ENCODE peak calls at places on chromosomes 12 and 14, in six cellular contexts. One of them, this sample, is unnamed.

GRCh38 chr12:47017901-47018479 is 61.4 kb upstream of the PCED1B start:
- DNase-seq in Kasumi-1: no peak
- DNase-seq in A549: peak
- DNase-seq in tibial nerve: no peak
- DNase-seq in NCI-H774: no peak
- DNase-seq in astrocyte of the spinal cord: no peak
- DNase-seq in this sample: no peak

GRCh38 chr12:72390146-72390545 is 118.0 kb downstream of the TRHDE start:
- DNase-seq in Kasumi-1: no peak
- DNase-seq in A549: no peak
- DNase-seq in tibial nerve: no peak
- DNase-seq in NCI-H774: no peak
- DNase-seq in astrocyte of the spinal cord: no peak
- DNase-seq in this sample: no peak

GRCh38 chr12:64083285-64084210 is 138.5 kb downstream of the KICS2 start:
- DNase-seq in Kasumi-1: no peak
- DNase-seq in A549: no peak
- DNase-seq in tibial nerve: peak
- DNase-seq in NCI-H774: peak
- DNase-seq in astrocyte of the spinal cord: peak
- DNase-seq in this sample: peak

GRCh38 chr12:20194171-20194570 is 174.2 kb upstream of the PDE3A start:
- DNase-seq in Kasumi-1: no peak
- DNase-seq in A549: no peak
- DNase-seq in tibial nerve: no peak
- DNase-seq in NCI-H774: no peak
- DNase-seq in astrocyte of the spinal cord: peak
- DNase-seq in this sample: no peak

GRCh38 chr12:132428872-132429121 is 61.2 kb upstream of the FBRSL1 start:
- DNase-seq in Kasumi-1: no peak
- DNase-seq in A549: no peak
- DNase-seq in tibial nerve: no peak
- DNase-seq in NCI-H774: no peak
- DNase-seq in astrocyte of the spinal cord: no peak
- DNase-seq in this sample: no peak

GRCh38 chr12:66984962-66985361 is 284.2 kb upstream of the CAND1 start:
- DNase-seq in Kasumi-1: no peak
- DNase-seq in A549: no peak
- DNase-seq in tibial nerve: no peak
- DNase-seq in NCI-H774: no peak
- DNase-seq in astrocyte of the spinal cord: peak
- DNase-seq in this sample: no peak

GRCh38 chr14:68791078-68791983 is 1.5 kb downstream of the ZFP36L1 start:
- DNase-seq in Kasumi-1: no peak
- DNase-seq in A549: no peak
- DNase-seq in tibial nerve: no peak
- DNase-seq in NCI-H774: no peak
- DNase-seq in astrocyte of the spinal cord: peak
- DNase-seq in this sample: no peak

GRCh38 chr12:131642771-131643170 is 68.1 kb upstream of the SFSWAP start:
- DNase-seq in Kasumi-1: no peak
- DNase-seq in A549: no peak
- DNase-seq in tibial nerve: no peak
- DNase-seq in NCI-H774: no peak
- DNase-seq in astrocyte of the spinal cord: no peak
- DNase-seq in this sample: no peak

GRCh38 chr12:14836336-14837210 is 6.8 kb downstream of the ART4 start:
- DNase-seq in Kasumi-1: no peak
- DNase-seq in A549: peak
- DNase-seq in tibial nerve: no peak
- DNase-seq in NCI-H774: no peak
- DNase-seq in astrocyte of the spinal cord: peak
- DNase-seq in this sample: no peak

GRCh38 chr12:77120156-77120555 is 54.8 kb upstream of the E2F7 start:
- DNase-seq in Kasumi-1: no peak
- DNase-seq in A549: no peak
- DNase-seq in tibial nerve: no peak
- DNase-seq in NCI-H774: no peak
- DNase-seq in astrocyte of the spinal cord: peak
- DNase-seq in this sample: no peak

GRCh38 chr12:93819048-93819491 is 141.9 kb downstream of the CRADD start:
- DNase-seq in Kasumi-1: no peak
- DNase-seq in A549: no peak
- DNase-seq in tibial nerve: peak
- DNase-seq in NCI-H774: no peak
- DNase-seq in astrocyte of the spinal cord: peak
- DNase-seq in this sample: peak

GRCh38 chr12:2429032-2429431 is 365.7 kb upstream of the FKBP4 start:
- DNase-seq in Kasumi-1: no peak
- DNase-seq in A549: no peak
- DNase-seq in tibial nerve: no peak
- DNase-seq in NCI-H774: no peak
- DNase-seq in astrocyte of the spinal cord: no peak
- DNase-seq in this sample: no peak

GRCh38 chr12:124742111-124742510 is 121.6 kb downstream of the SCARB1 start:
- DNase-seq in Kasumi-1: no peak
- DNase-seq in A549: no peak
- DNase-seq in tibial nerve: no peak
- DNase-seq in NCI-H774: no peak
- DNase-seq in astrocyte of the spinal cord: no peak
- DNase-seq in this sample: no peak

GRCh38 chr12:121443193-121443829 is 43.4 kb downstream of the RNF34 start:
- DNase-seq in Kasumi-1: peak
- DNase-seq in A549: peak
- DNase-seq in tibial nerve: peak
- DNase-seq in NCI-H774: peak
- DNase-seq in astrocyte of the spinal cord: peak
- DNase-seq in this sample: peak

GRCh38 chr14:75249251-75249957 is 29.2 kb upstream of the FOS start:
- DNase-seq in Kasumi-1: peak
- DNase-seq in A549: no peak
- DNase-seq in tibial nerve: no peak
- DNase-seq in NCI-H774: peak
- DNase-seq in astrocyte of the spinal cord: peak
- DNase-seq in this sample: no peak

GRCh38 chr14:38074754-38075153 is 132.9 kb upstream of the SSTR1 start:
- DNase-seq in Kasumi-1: no peak
- DNase-seq in A549: no peak
- DNase-seq in tibial nerve: no peak
- DNase-seq in NCI-H774: no peak
- DNase-seq in astrocyte of the spinal cord: no peak
- DNase-seq in this sample: no peak

GRCh38 chr14:21109377-21110260 is 8.8 kb downstream of the TMEM253 start:
- DNase-seq in Kasumi-1: no peak
- DNase-seq in A549: no peak
- DNase-seq in tibial nerve: no peak
- DNase-seq in NCI-H774: no peak
- DNase-seq in astrocyte of the spinal cord: no peak
- DNase-seq in this sample: no peak

GRCh38 chr14:69077841-69078240 is 75.1 kb downstream of the DCAF5 start:
- DNase-seq in Kasumi-1: no peak
- DNase-seq in A549: peak
- DNase-seq in tibial nerve: no peak
- DNase-seq in NCI-H774: no peak
- DNase-seq in astrocyte of the spinal cord: peak
- DNase-seq in this sample: no peak

GRCh38 chr14:69043007-69043444 is 63.9 kb upstream of the ACTN1 start:
- DNase-seq in Kasumi-1: peak
- DNase-seq in A549: no peak
- DNase-seq in tibial nerve: no peak
- DNase-seq in NCI-H774: no peak
- DNase-seq in astrocyte of the spinal cord: no peak
- DNase-seq in this sample: peak

GRCh38 chr14:76761198-76761848 is at the start of gene VASH1:
- DNase-seq in Kasumi-1: peak
- DNase-seq in A549: peak
- DNase-seq in tibial nerve: no peak
- DNase-seq in NCI-H774: peak
- DNase-seq in astrocyte of the spinal cord: peak
- DNase-seq in this sample: peak

GRCh38 chr12:44716681-44717080 is 159.4 kb downstream of the NELL2 start:
- DNase-seq in Kasumi-1: no peak
- DNase-seq in A549: no peak
- DNase-seq in tibial nerve: no peak
- DNase-seq in NCI-H774: no peak
- DNase-seq in astrocyte of the spinal cord: no peak
- DNase-seq in this sample: no peak

GRCh38 chr14:106417224-106418049 is 891.1 kb downstream of the TMEM121 start:
- DNase-seq in Kasumi-1: no peak
- DNase-seq in A549: no peak
- DNase-seq in tibial nerve: peak
- DNase-seq in NCI-H774: no peak
- DNase-seq in astrocyte of the spinal cord: no peak
- DNase-seq in this sample: peak

GRCh38 chr12:14700935-14701334 is 4.5 kb upstream of the GUCY2C start:
- DNase-seq in Kasumi-1: no peak
- DNase-seq in A549: no peak
- DNase-seq in tibial nerve: no peak
- DNase-seq in NCI-H774: no peak
- DNase-seq in astrocyte of the spinal cord: no peak
- DNase-seq in this sample: no peak

GRCh38 chr12:88577537-88577936 is 2.7 kb downstream of the KITLG start:
- DNase-seq in Kasumi-1: peak
- DNase-seq in A549: peak
- DNase-seq in tibial nerve: no peak
- DNase-seq in NCI-H774: peak
- DNase-seq in astrocyte of the spinal cord: peak
- DNase-seq in this sample: no peak

GRCh38 chr12:13135336-13136178 is 32.1 kb upstream of the GSG1 start:
- DNase-seq in Kasumi-1: no peak
- DNase-seq in A549: no peak
- DNase-seq in tibial nerve: no peak
- DNase-seq in NCI-H774: no peak
- DNase-seq in astrocyte of the spinal cord: peak
- DNase-seq in this sample: no peak

GRCh38 chr12:109878749-109879148 is 1.6 kb downstream of the GLTP start:
- DNase-seq in Kasumi-1: no peak
- DNase-seq in A549: no peak
- DNase-seq in tibial nerve: no peak
- DNase-seq in NCI-H774: no peak
- DNase-seq in astrocyte of the spinal cord: no peak
- DNase-seq in this sample: no peak

GRCh38 chr12:95146767-95147166 is 70.5 kb downstream of the FGD6 start:
- DNase-seq in Kasumi-1: no peak
- DNase-seq in A549: no peak
- DNase-seq in tibial nerve: no peak
- DNase-seq in NCI-H774: no peak
- DNase-seq in astrocyte of the spinal cord: no peak
- DNase-seq in this sample: no peak

GRCh38 chr14:32230181-32230580 is 27.1 kb upstream of the RNU6-8 start:
- DNase-seq in Kasumi-1: no peak
- DNase-seq in A549: peak
- DNase-seq in tibial nerve: no peak
- DNase-seq in NCI-H774: no peak
- DNase-seq in astrocyte of the spinal cord: peak
- DNase-seq in this sample: no peak

GRCh38 chr12:124902916-124903315 is 11.5 kb downstream of the UBC start:
- DNase-seq in Kasumi-1: no peak
- DNase-seq in A549: no peak
- DNase-seq in tibial nerve: no peak
- DNase-seq in NCI-H774: no peak
- DNase-seq in astrocyte of the spinal cord: no peak
- DNase-seq in this sample: no peak

GRCh38 chr12:50985322-50985721 is 33.0 kb downstream of the HIGD1C start:
- DNase-seq in Kasumi-1: no peak
- DNase-seq in A549: no peak
- DNase-seq in tibial nerve: peak
- DNase-seq in NCI-H774: no peak
- DNase-seq in astrocyte of the spinal cord: peak
- DNase-seq in this sample: no peak

GRCh38 chr12:468671-469389 is 9.1 kb downstream of the B4GALNT3 start:
- DNase-seq in Kasumi-1: no peak
- DNase-seq in A549: no peak
- DNase-seq in tibial nerve: no peak
- DNase-seq in NCI-H774: no peak
- DNase-seq in astrocyte of the spinal cord: no peak
- DNase-seq in this sample: no peak

GRCh38 chr12:108234155-108234554 is 105.0 kb downstream of the CMKLR1 start:
- DNase-seq in Kasumi-1: no peak
- DNase-seq in A549: no peak
- DNase-seq in tibial nerve: peak
- DNase-seq in NCI-H774: no peak
- DNase-seq in astrocyte of the spinal cord: no peak
- DNase-seq in this sample: no peak